ENCODE peak calls at places on chromosomes 1 and 21, in nine cellular contexts. One of them, this sample, is unnamed. For H3K4me1, the result is how much of the 10 kb centered on the place peaks cover.

GRCh38 chr1:212728606-212729005 is 29.0 kb upstream of the BATF3 start:
- DNase-seq in stomach: no peak
- DNase-seq in K562: no peak
- DNase-seq in A549: no peak
- DNase-seq in esophagus muscularis mucosa: no peak
- DNase-seq in transverse colon: peak
- DNase-seq in GM12878: no peak
- DNase-seq in ovary: no peak
- DNase-seq in suprapubic skin: no peak
- DNase-seq in this sample: no peak

GRCh38 chr1:228089520-228090380 is 7.2 kb downstream of the ARF1 start:
- DNase-seq in stomach: peak
- DNase-seq in K562: no peak
- DNase-seq in A549: no peak
- DNase-seq in esophagus muscularis mucosa: no peak
- DNase-seq in transverse colon: peak
- DNase-seq in GM12878: no peak
- DNase-seq in ovary: peak
- DNase-seq in suprapubic skin: no peak
- DNase-seq in this sample: no peak

GRCh38 chr1:94011709-94012590 is 102.7 kb upstream of the GCLM start:
- DNase-seq in stomach: no peak
- DNase-seq in K562: no peak
- DNase-seq in A549: no peak
- DNase-seq in esophagus muscularis mucosa: no peak
- DNase-seq in transverse colon: peak
- DNase-seq in GM12878: no peak
- DNase-seq in ovary: no peak
- DNase-seq in suprapubic skin: no peak
- DNase-seq in this sample: no peak

GRCh38 chr1:100721502-100722205 is 2.1 kb downstream of the VCAM1 start:
- DNase-seq in stomach: peak
- DNase-seq in K562: no peak
- DNase-seq in A549: no peak
- DNase-seq in esophagus muscularis mucosa: no peak
- DNase-seq in transverse colon: peak
- DNase-seq in GM12878: no peak
- DNase-seq in ovary: peak
- DNase-seq in suprapubic skin: peak
- DNase-seq in this sample: peak

GRCh38 chr1:159071970-159072582 is 4.5 kb downstream of the AIM2 start:
- DNase-seq in stomach: no peak
- DNase-seq in K562: peak
- DNase-seq in A549: peak
- DNase-seq in esophagus muscularis mucosa: no peak
- DNase-seq in transverse colon: no peak
- DNase-seq in GM12878: no peak
- DNase-seq in ovary: no peak
- DNase-seq in suprapubic skin: no peak
- DNase-seq in this sample: peak

GRCh38 chr1:106676021-106676420 is 380.5 kb upstream of the PRMT6 start:
- DNase-seq in stomach: no peak
- DNase-seq in K562: no peak
- DNase-seq in A549: no peak
- DNase-seq in esophagus muscularis mucosa: no peak
- DNase-seq in transverse colon: no peak
- DNase-seq in GM12878: no peak
- DNase-seq in ovary: no peak
- DNase-seq in suprapubic skin: no peak
- DNase-seq in this sample: no peak

GRCh38 chr1:150557065-150557600 is 7.9 kb downstream of the ADAMTSL4 start:
- DNase-seq in stomach: no peak
- DNase-seq in K562: no peak
- DNase-seq in A549: no peak
- DNase-seq in esophagus muscularis mucosa: no peak
- DNase-seq in transverse colon: peak
- DNase-seq in GM12878: no peak
- DNase-seq in ovary: peak
- DNase-seq in suprapubic skin: no peak
- DNase-seq in this sample: no peak

GRCh38 chr1:18527921-18528320 is 47.2 kb downstream of the KLHDC7A start:
- DNase-seq in stomach: no peak
- DNase-seq in K562: peak
- DNase-seq in A549: no peak
- DNase-seq in esophagus muscularis mucosa: no peak
- DNase-seq in transverse colon: no peak
- DNase-seq in GM12878: no peak
- DNase-seq in ovary: no peak
- DNase-seq in suprapubic skin: no peak
- DNase-seq in this sample: no peak

GRCh38 chr21:27021046-27021445 is 54.2 kb upstream of the ADAMTS5 start:
- DNase-seq in stomach: no peak
- DNase-seq in K562: no peak
- DNase-seq in A549: no peak
- DNase-seq in esophagus muscularis mucosa: no peak
- DNase-seq in transverse colon: no peak
- DNase-seq in GM12878: no peak
- DNase-seq in ovary: no peak
- DNase-seq in suprapubic skin: no peak
- DNase-seq in this sample: no peak

GRCh38 chr1:65958561-65959350 is 166.1 kb downstream of the PDE4B start:
- DNase-seq in stomach: no peak
- DNase-seq in K562: peak
- DNase-seq in A549: peak
- DNase-seq in esophagus muscularis mucosa: no peak
- DNase-seq in transverse colon: no peak
- DNase-seq in GM12878: peak
- DNase-seq in ovary: no peak
- DNase-seq in suprapubic skin: no peak
- DNase-seq in this sample: no peak

GRCh38 chr1:6591222-6591621 is 11.4 kb downstream of the ZBTB48 start:
- DNase-seq in stomach: no peak
- DNase-seq in K562: no peak
- DNase-seq in A549: no peak
- DNase-seq in esophagus muscularis mucosa: no peak
- DNase-seq in transverse colon: no peak
- DNase-seq in GM12878: no peak
- DNase-seq in ovary: no peak
- DNase-seq in suprapubic skin: no peak
- DNase-seq in this sample: no peak

GRCh38 chr1:84772428-84772943 is 82.2 kb upstream of the SSX2IP start:
- DNase-seq in stomach: peak
- DNase-seq in K562: peak
- DNase-seq in A549: peak
- DNase-seq in esophagus muscularis mucosa: no peak
- DNase-seq in transverse colon: peak
- DNase-seq in GM12878: no peak
- DNase-seq in ovary: peak
- DNase-seq in suprapubic skin: peak
- DNase-seq in this sample: peak

GRCh38 chr21:38263493-38263892 is 6.7 kb downstream of the KCNJ15 start:
- DNase-seq in stomach: no peak
- DNase-seq in K562: no peak
- DNase-seq in A549: no peak
- DNase-seq in esophagus muscularis mucosa: no peak
- DNase-seq in transverse colon: no peak
- DNase-seq in GM12878: no peak
- DNase-seq in ovary: no peak
- DNase-seq in suprapubic skin: no peak
- DNase-seq in this sample: no peak

GRCh38 chr21:34811368-34811767 is 142.6 kb downstream of the CLIC6 start:
- DNase-seq in stomach: no peak
- DNase-seq in K562: no peak
- DNase-seq in A549: no peak
- DNase-seq in esophagus muscularis mucosa: no peak
- DNase-seq in transverse colon: no peak
- DNase-seq in GM12878: no peak
- DNase-seq in ovary: no peak
- DNase-seq in suprapubic skin: no peak
- DNase-seq in this sample: no peak

GRCh38 chr21:34810786-34811185 is 142.0 kb downstream of the CLIC6 start:
- DNase-seq in stomach: no peak
- DNase-seq in K562: no peak
- DNase-seq in A549: no peak
- DNase-seq in esophagus muscularis mucosa: no peak
- DNase-seq in transverse colon: no peak
- DNase-seq in GM12878: no peak
- DNase-seq in ovary: no peak
- DNase-seq in suprapubic skin: no peak
- DNase-seq in this sample: no peak

GRCh38 chr21:34808569-34809204 is 139.9 kb downstream of the CLIC6 start:
- DNase-seq in stomach: no peak
- DNase-seq in K562: no peak
- DNase-seq in A549: peak
- DNase-seq in esophagus muscularis mucosa: no peak
- DNase-seq in transverse colon: no peak
- DNase-seq in GM12878: no peak
- DNase-seq in ovary: no peak
- DNase-seq in suprapubic skin: no peak
- DNase-seq in this sample: no peak

GRCh38 chr21:34807881-34808568 is 139.2 kb downstream of the CLIC6 start:
- DNase-seq in stomach: peak
- DNase-seq in K562: no peak
- DNase-seq in A549: peak
- DNase-seq in esophagus muscularis mucosa: no peak
- DNase-seq in transverse colon: no peak
- DNase-seq in GM12878: no peak
- DNase-seq in ovary: peak
- DNase-seq in suprapubic skin: peak
- DNase-seq in this sample: no peak

DNA sequence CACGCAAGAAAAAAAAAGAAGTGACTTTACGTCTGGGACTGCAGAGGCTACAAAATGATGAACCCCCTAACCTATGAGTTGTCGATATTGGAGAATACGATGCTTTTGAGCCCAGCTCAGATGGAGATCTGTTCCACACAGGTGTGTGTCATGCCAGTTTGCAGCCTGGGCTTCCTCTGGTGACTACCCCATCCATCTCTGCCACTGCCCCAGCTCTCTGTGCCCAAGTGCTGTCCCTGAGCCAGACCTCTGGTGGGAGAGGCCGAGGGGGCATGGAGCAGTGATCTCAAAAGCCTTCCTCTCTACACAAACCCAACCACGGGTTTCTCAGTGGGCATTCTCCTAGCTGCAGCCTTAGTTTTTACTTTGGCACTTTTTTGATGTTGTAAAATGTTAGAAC is 141.0 kb downstream of the CLIC6 start:
- DNase-seq in stomach: no peak
- DNase-seq in K562: no peak
- DNase-seq in A549: no peak
- DNase-seq in esophagus muscularis mucosa: no peak
- DNase-seq in transverse colon: no peak
- DNase-seq in GM12878: no peak
- DNase-seq in ovary: no peak
- DNase-seq in suprapubic skin: no peak
- DNase-seq in this sample: no peak
- H3K4me1 ChIP-seq in stomach: under half
- H3K4me1 ChIP-seq in K562: under half
- H3K4me1 ChIP-seq in A549: half or more
- H3K4me1 ChIP-seq in esophagus muscularis mucosa: under half
- H3K4me1 ChIP-seq in transverse colon: under half
- H3K4me1 ChIP-seq in GM12878: under half
- H3K4me1 ChIP-seq in ovary: under half
- H3K4me1 ChIP-seq in suprapubic skin: half or more
- H3K4me1 ChIP-seq in this sample: under half

DNA sequence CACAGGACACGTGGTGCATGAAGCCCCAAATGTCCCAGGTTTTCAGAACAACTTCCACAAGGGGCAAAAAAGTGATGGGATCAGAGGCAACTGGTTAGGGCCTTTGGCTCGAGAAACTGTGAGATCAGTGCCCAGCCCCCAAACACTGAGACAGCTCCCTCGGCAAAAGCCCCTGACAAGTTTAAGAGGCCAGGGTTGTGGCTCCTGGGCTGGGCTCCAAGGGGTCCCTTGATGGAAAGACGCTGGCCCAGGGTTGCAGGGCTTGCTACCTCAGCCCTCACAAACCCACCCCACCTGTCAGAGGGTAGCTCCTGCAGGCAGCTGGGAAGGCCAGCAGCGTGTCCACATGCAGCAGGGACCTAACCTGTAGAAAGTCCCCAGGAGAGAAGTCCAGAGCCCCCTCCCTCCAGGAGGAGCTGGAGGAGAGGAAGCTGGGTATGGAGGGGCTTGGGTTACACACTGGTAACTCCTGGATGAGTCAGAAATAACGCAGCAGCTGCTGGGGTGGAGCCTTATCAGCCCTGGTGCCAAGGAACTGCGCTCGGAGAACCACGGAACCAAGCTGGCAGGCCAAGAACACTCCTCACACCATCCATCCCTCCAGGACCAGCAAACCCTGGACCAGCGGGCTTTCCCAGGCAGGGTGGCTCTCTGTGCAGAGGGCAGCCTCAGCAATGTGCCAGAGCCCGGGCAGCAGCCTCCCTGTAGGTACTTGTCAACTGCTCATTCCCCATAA is 37.5 kb downstream of the CTNNBIP1 start:
- DNase-seq in stomach: no peak
- DNase-seq in K562: no peak
- DNase-seq in A549: no peak
- DNase-seq in esophagus muscularis mucosa: no peak
- DNase-seq in transverse colon: no peak
- DNase-seq in GM12878: no peak
- DNase-seq in ovary: no peak
- DNase-seq in suprapubic skin: no peak
- DNase-seq in this sample: no peak
- TF ChIP-seq EP300 in stomach: no peak
- TF ChIP-seq EP300 in K562: no peak
- TF ChIP-seq EP300 in A549: no peak
- TF ChIP-seq EP300 in esophagus muscularis mucosa: no peak
- TF ChIP-seq EP300 in transverse colon: no peak
- TF ChIP-seq EP300 in GM12878: no peak
- TF ChIP-seq EP300 in ovary: no peak
- TF ChIP-seq EP300 in suprapubic skin: no peak
- TF ChIP-seq EP300 in this sample: no peak

GRCh38 chr1:53314606-53315005 is 13.3 kb downstream of the LRP8 start:
- DNase-seq in stomach: no peak
- DNase-seq in K562: no peak
- DNase-seq in A549: no peak
- DNase-seq in esophagus muscularis mucosa: no peak
- DNase-seq in transverse colon: no peak
- DNase-seq in GM12878: no peak
- DNase-seq in ovary: no peak
- DNase-seq in suprapubic skin: no peak
- DNase-seq in this sample: no peak
- H3K4me1 ChIP-seq in stomach: under half
- H3K4me1 ChIP-seq in K562: under half
- H3K4me1 ChIP-seq in A549: under half
- H3K4me1 ChIP-seq in esophagus muscularis mucosa: under half
- H3K4me1 ChIP-seq in transverse colon: under half
- H3K4me1 ChIP-seq in GM12878: under half
- H3K4me1 ChIP-seq in ovary: under half
- H3K4me1 ChIP-seq in suprapubic skin: under half
- H3K4me1 ChIP-seq in this sample: under half

DNA sequence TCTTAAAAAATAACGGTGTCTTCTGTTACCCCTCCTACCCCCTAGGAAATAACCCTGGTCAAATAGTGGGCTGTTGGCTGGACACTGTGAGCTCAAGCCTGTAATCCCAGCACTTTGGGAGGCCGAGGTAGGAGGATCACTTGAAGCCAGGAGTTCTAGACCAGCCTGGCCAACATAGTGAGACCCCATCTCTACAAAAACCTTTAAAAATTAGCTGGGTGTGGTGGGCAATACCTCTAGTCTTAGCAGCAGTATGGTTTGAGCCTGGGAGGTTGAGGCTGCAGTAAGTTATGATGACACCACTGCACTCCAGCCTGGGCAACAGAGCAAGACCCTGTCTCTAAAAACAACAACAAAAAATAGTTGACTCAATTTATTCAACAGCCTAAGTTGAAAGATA is 453.7 kb downstream of the SIPA1L2 start:
- DNase-seq in stomach: no peak
- DNase-seq in K562: no peak
- DNase-seq in A549: no peak
- DNase-seq in esophagus muscularis mucosa: peak
- DNase-seq in transverse colon: no peak
- DNase-seq in GM12878: no peak
- DNase-seq in ovary: no peak
- DNase-seq in suprapubic skin: no peak
- DNase-seq in this sample: no peak
- TF ChIP-seq EP300 in stomach: no peak
- TF ChIP-seq EP300 in K562: no peak
- TF ChIP-seq EP300 in A549: no peak
- TF ChIP-seq EP300 in esophagus muscularis mucosa: no peak
- TF ChIP-seq EP300 in transverse colon: no peak
- TF ChIP-seq EP300 in GM12878: no peak
- TF ChIP-seq EP300 in ovary: no peak
- TF ChIP-seq EP300 in suprapubic skin: no peak
- TF ChIP-seq EP300 in this sample: no peak

This sample was measured in tibial nerve.